ENCODE peak calls at places on chromosome 22, in four cellular contexts. U is BJ, A is Calu3, Q is HCT116. L is an unnamed sample.

GRCh38 chr22:44389181-44389580 is 76.4 kb upstream of the SHISAL1 start:
- DNase-seq in U (no peak), A (no peak), Q (no peak), L (no peak)

GRCh38 chr22:38826386-38826785 is 17.4 kb downstream of the NPTXR start:
- DNase-seq in U (no peak), A (no peak), Q (no peak), L (no peak)

GRCh38 chr22:50456466-50457234 is 18.2 kb downstream of the SBF1 start:
- DNase-seq in U (no peak), A (no peak), Q (no peak), L (no peak)

GRCh38 chr22:36998620-36999351 is 20.5 kb downstream of the TST start:
- DNase-seq in U (no peak), A (no peak), Q (peak), L (no peak)

GRCh38 chr22:49914256-49914655 is 4.0 kb downstream of the ALG12 start:
- DNase-seq in U (no peak), A (no peak), Q (no peak), L (no peak)

GRCh38 chr22:47535681-47536080 is 773.2 kb downstream of the TBC1D22A start:
- DNase-seq in U (no peak), A (no peak), Q (no peak), L (no peak)

GRCh38 chr22:50030315-50031188 is 18.0 kb upstream of the IL17REL start:
- DNase-seq in U (no peak), A (peak), Q (peak), L (peak)

GRCh38 chr22:44440224-44441160 is 57.5 kb downstream of the RTL6 start:
- DNase-seq in U (no peak), A (no peak), Q (no peak), L (no peak)

GRCh38 chr22:19806213-19807160 is 45.9 kb downstream of the TBX1 start:
- DNase-seq in U (no peak), A (peak), Q (peak), L (peak)

GRCh38 chr22:42877597-42878340 is 20.7 kb upstream of the ARFGAP3 start:
- DNase-seq in U (no peak), A (no peak), Q (no peak), L (no peak)

GRCh38 chr22:41512421-41513194 is 31.7 kb downstream of the POLR3H start:
- DNase-seq in U (no peak), A (peak), Q (peak), L (no peak)

GRCh38 chr22:44024288-44024908 is at the start of gene PARVB:
- DNase-seq in U (no peak), A (peak), Q (no peak), L (no peak)

GRCh38 chr22:47718337-47718736 is 955.9 kb downstream of the TBC1D22A start:
- DNase-seq in U (no peak), A (no peak), Q (no peak), L (no peak)

GRCh38 chr22:36369922-36370781 is 17.6 kb downstream of the MYH9 start:
- DNase-seq in U (no peak), A (peak), Q (no peak), L (no peak)

GRCh38 chr22:26725012-26725676 is 67.8 kb downstream of the MIAT start:
- DNase-seq in U (no peak), A (no peak), Q (no peak), L (no peak)

GRCh38 chr22:46592390-46592872 is 27.8 kb upstream of the GRAMD4 start:
- DNase-seq in U (peak), A (no peak), Q (no peak), L (no peak)

GRCh38 chr22:26481694-26482093 is 1.9 kb downstream of the HPS4 start:
- DNase-seq in U (no peak), A (no peak), Q (no peak), L (no peak)

GRCh38 chr22:26502688-26503561 is 9.3 kb downstream of the TFIP11 start:
- DNase-seq in U (no peak), A (peak), Q (no peak), L (no peak)

GRCh38 chr22:27397948-27398330 is 403.6 kb downstream of the MN1 start:
- DNase-seq in U (no peak), A (no peak), Q (no peak), L (peak)

DNA sequence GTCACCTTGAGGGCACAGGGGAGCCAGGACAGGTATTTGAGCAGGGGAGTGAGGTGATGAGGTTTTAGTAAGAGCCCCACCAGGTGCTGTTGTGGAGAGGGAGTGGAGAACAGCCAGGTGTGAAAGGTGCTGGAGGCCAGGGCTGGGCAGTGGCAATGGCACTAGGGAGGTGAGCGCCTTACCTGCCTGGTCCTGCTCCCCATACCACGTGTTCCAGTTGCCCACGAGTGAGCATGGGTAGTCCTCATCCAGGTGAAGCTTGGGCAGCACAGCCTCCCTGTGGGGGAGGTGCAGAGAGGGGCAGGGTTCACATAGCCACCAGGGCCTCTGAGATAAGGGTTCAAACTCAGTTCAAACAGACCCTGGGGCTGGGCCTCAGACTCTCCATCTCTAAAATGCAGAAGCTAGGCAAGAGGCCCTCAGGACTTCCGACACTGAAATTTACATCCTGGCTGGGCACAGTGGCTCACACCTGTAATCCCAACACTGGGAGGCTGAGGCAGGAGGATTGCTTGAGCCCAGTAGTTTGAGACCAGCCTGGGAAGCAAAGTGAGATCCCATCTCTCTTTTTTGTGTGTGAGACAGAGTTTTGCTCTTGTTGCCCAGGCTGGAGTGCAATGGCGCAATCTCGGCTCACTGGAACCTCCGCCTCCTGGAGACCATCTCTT is 11.8 kb downstream of the NIPSNAP1 start:
- DNase-seq in U (no peak), A (no peak), Q (no peak), L (no peak)
- TF ChIP-seq CTCF in U (no peak), A (no peak), Q (no peak), L (no peak)

GRCh38 chr22:17749605-17750395 is 24.5 kb downstream of the BID start:
- DNase-seq in U (no peak), A (no peak), Q (no peak), L (no peak)

GRCh38 chr22:17751596-17751995 is 22.7 kb downstream of the BID start:
- DNase-seq in U (no peak), A (no peak), Q (no peak), L (no peak)

GRCh38 chr22:17748555-17749353 is 25.5 kb downstream of the BID start:
- DNase-seq in U (no peak), A (no peak), Q (no peak), L (peak)

GRCh38 chr22:17753401-17753989 is 20.8 kb downstream of the BID start:
- DNase-seq in U (no peak), A (peak), Q (no peak), L (no peak)

GRCh38 chr22:17754233-17754925 is 19.9 kb downstream of the BID start:
- DNase-seq in U (no peak), A (peak), Q (no peak), L (no peak)
- TF ChIP-seq CTCF in U (peak), A (peak), Q (peak), L (no peak)

GRCh38 chr22:23377767-23378166 is 197.5 kb downstream of the BCR start:
- DNase-seq in U (no peak), A (no peak), Q (no peak), L (no peak)

GRCh38 chr22:23373601-23374000 is 193.3 kb downstream of the BCR start:
- DNase-seq in U (no peak), A (no peak), Q (no peak), L (no peak)

GRCh38 chr22:23380230-23380573 is 199.9 kb downstream of the IGLL1 start:
- DNase-seq in U (no peak), A (no peak), Q (no peak), L (no peak)

GRCh38 chr22:23375031-23375827 is 194.9 kb downstream of the BCR start:
- DNase-seq in U (no peak), A (no peak), Q (no peak), L (no peak)

GRCh38 chr22:23376256-23376655 is 195.9 kb downstream of the BCR start:
- DNase-seq in U (no peak), A (no peak), Q (peak), L (no peak)
- TF ChIP-seq CTCF in U (peak), A (no peak), Q (peak), L (no peak)

DNA sequence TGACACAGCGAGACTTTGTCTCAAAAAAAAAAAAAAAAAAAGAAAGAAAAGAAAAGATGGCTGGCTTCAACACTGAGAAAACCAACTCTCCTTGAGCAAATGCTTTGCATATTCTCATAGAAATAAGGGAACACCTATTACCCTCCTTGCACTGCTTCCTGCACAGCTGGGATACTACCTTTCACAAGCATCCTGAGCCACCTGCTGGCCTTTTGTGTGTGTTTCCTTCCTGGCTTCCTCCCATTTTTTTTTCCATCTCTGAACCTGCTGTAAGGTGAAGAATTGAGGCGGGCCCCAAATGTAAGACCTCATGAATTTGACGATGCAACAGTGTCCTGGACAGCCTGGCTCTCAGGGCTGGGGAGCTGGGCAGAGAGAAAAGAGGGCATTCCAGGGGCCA is 1.9 kb upstream of the RFPL3 start:
- DNase-seq in U (no peak), A (peak), Q (peak), L (no peak)
- TF ChIP-seq CTCF in U (no peak), A (peak), Q (peak), L (no peak)

DNA sequence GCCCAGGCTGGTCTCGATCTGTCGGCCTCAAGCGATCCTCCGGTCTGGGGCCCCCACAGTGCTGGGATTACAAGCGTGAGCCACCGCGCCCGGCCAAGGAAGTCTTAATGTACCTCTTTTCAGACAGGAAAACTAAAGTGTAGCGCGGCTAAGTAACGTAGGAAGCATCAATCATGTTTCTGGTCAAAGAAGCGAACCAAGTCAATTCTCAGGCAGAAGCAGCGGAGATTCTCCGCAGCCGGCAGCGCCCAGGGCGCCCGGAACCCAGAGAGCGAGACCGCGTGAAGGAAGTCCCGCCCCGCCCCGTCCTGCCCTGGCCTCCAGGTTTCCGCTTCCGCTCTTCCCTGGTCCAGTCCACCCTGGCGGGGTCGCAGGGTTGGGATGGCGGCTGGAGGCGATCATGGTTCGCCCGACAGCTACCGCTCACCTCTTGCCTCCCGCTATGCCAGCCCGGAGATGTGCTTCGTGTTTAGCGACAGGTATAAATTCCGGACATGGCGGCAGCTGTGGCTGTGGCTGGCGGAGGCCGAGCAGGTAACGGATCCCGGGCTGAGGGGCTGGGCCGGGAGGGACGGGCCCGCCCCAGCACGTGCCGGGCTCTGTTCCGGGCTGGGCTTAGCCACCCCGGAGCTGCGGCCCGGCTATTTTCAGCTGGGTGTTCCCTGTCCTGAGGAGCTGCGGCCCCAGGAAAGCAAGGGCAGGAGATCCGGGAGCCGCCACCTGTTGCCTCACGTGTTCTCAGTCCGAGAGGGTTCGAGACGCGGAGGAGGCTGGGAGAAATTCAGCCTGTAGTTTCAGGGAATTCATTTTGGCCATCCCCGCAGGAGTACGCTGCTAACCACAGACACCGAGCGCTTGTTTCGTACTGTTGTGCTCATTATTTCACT is at the start of gene ADSL:
- DNase-seq in U (no peak), A (peak), Q (peak), L (peak)
- TF ChIP-seq CTCF in U (peak), A (no peak), Q (no peak), L (peak)

GRCh38 chr22:23385301-23386244 is 194.5 kb downstream of the IGLL1 start:
- DNase-seq in U (no peak), A (peak), Q (peak), L (peak)

GRCh38 chr22:23387827-23388491 is 192.1 kb downstream of the IGLL1 start:
- DNase-seq in U (no peak), A (no peak), Q (no peak), L (no peak)

GRCh38 chr22:23384899-23385298 is 195.2 kb downstream of the IGLL1 start:
- DNase-seq in U (no peak), A (no peak), Q (no peak), L (no peak)

GRCh38 chr22:23386822-23387580 is 193.1 kb downstream of the IGLL1 start:
- DNase-seq in U (no peak), A (no peak), Q (no peak), L (no peak)

DNA sequence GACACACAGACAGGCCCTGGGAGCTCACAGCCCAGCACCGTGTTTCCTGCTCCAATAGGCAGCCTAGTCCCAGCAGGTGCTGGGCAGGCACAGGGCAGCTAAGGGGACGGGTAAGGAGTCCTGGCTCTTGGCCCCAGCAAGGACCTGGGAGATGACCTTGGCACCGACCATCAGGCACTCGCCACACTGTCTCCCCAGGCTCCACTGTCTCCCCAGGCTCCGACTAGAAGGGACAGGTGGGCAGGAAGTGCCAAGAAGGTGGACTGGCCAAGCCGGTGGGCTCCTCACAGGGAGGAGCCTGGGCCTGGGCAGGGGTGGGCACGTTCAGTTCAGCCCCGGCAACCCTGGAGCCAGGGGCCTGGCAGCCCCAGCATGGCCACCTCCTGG is 193.9 kb downstream of the IGLL1 start:
- DNase-seq in U (no peak), A (no peak), Q (no peak), L (no peak)
- TF ChIP-seq CTCF in U (no peak), A (no peak), Q (no peak), L (no peak)